ENCODE peak calls at places on chromosomes 5 and 9, in six cellular contexts. D is PC-9, Y is cardiac muscle cell, O is lung, R is psoas muscle, L is Panc1. V is an unnamed sample.
A peak's percentile ranks its signal among the peaks of the same experiment; 100 is the strongest.

GRCh38 chr5:173941758-173942401 is 47.1 kb upstream of the C5orf47 start:
- DNase-seq in D (no peak), L (no peak), O (no peak), Y (no peak), R (no peak), V (no peak)

GRCh38 chr9:100474082-100474949 is 1.4 kb downstream of the TMEFF1 start:
- DNase-seq in L (no peak), Y (peak; percentile 7), R (no peak), O (no peak), D (no peak), V (peak; percentile 36)

GRCh38 chr5:72117281-72117680 is 10.0 kb downstream of the MAP1B start:
- DNase-seq in L (no peak), Y (no peak), O (no peak), R (no peak), D (no peak), V (no peak)

GRCh38 chr5:1799110-1799601 is 481 bp downstream of the MRPL36 start:
- DNase-seq in O (no peak), L (no peak), Y (peak; percentile 42), D (no peak), R (peak; percentile 30), V (no peak)

GRCh38 chr5:124460666-124461065 is 285.8 kb downstream of the ZNF608 start:
- DNase-seq in D (no peak), R (no peak), L (no peak), O (no peak), Y (no peak), V (no peak)

GRCh38 chr9:112547712-112548440 is 61.2 kb downstream of the KIAA1958 start:
- DNase-seq in O (no peak), R (no peak), Y (no peak), L (no peak), D (no peak), V (no peak)

GRCh38 chr5:1176473-1177391 is 24.7 kb upstream of the SLC6A19 start:
- DNase-seq in Y (no peak), O (no peak), R (peak; percentile 7), D (no peak), L (no peak), V (no peak)

GRCh38 chr9:26656003-26656940 is 236.3 kb downstream of the CAAP1 start:
- DNase-seq in L (no peak), D (no peak), O (no peak), Y (peak; percentile 22), R (no peak), V (no peak)

GRCh38 chr9:93244101-93244500 is 60.2 kb downstream of the WNK2 start:
- DNase-seq in Y (no peak), R (no peak), L (no peak), D (peak; percentile 32), O (no peak), V (no peak)

DNA sequence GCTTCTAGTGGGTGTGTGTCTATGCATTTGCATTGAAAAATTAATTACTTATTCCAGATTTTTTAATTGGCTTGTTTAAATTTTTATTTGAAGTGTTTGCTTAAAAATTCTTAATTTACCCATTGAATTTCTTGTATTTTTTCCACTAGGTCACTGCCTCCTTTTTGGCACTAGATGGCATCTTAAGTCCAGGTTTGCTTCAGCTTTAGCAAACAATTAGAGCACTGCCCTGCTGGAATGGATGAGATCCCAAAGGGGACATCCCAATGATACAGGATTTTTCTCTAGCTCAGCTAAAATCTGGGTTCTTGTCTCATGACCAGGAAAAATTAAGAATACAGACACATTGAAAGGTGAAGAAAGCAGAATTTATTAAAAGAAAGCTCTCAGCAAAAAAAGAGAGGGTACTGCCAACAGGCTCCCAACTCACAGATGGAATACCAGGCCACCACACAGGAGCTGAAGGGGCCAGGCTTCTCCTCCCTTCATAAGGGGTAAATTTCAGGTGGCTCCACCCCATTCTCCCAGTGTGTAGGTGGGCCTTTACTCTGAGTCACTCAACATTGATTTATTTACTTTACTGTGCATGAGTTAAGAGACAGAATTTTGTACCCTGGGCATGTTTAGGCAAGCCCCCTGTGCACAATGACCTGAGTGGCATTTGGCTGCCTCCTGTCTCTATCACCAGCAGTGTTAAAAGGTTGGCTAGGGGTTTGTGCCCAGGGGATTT is 532.4 kb downstream of the ANXA1 start:
- DNase-seq in D (peak; percentile 41), R (no peak), O (no peak), Y (peak; percentile 40), L (peak; percentile 15), V (no peak)
- TF ChIP-seq CTCF in D (peak; percentile 87), R (peak; percentile 7), O (no peak), Y (peak; percentile 53), L (peak; percentile 55), V (peak; percentile 17)

GRCh38 chr5:14400085-14400484 is 181.5 kb upstream of the OTULINL start:
- DNase-seq in R (no peak), L (no peak), Y (no peak), D (no peak), O (no peak), V (no peak)

GRCh38 chr5:14399054-14399657 is 182.4 kb upstream of the OTULINL start:
- DNase-seq in L (peak; percentile 30), Y (peak; percentile 57), R (no peak), D (peak; percentile 46), O (no peak), V (no peak)

GRCh38 chr5:14402424-14402823 is 179.2 kb upstream of the OTULINL start:
- DNase-seq in Y (no peak), D (no peak), R (no peak), O (no peak), L (no peak), V (no peak)

GRCh38 chr5:14401639-14402038 is 180.0 kb upstream of the OTULINL start:
- DNase-seq in O (no peak), D (no peak), L (no peak), R (no peak), Y (no peak), V (no peak)

GRCh38 chr5:14400611-14401010 is 181.0 kb upstream of the OTULINL start:
- DNase-seq in R (no peak), D (no peak), O (no peak), Y (no peak), L (no peak), V (no peak)
- H3K27me3 ChIP-seq in R (no peaks in the 10 kb centered on the region), D (no peaks in the 10 kb centered on the region), O (no peaks in the 10 kb centered on the region), Y (no peaks in the 10 kb centered on the region), L (no peaks in the 10 kb centered on the region), V (no peaks in the 10 kb centered on the region)

DNA sequence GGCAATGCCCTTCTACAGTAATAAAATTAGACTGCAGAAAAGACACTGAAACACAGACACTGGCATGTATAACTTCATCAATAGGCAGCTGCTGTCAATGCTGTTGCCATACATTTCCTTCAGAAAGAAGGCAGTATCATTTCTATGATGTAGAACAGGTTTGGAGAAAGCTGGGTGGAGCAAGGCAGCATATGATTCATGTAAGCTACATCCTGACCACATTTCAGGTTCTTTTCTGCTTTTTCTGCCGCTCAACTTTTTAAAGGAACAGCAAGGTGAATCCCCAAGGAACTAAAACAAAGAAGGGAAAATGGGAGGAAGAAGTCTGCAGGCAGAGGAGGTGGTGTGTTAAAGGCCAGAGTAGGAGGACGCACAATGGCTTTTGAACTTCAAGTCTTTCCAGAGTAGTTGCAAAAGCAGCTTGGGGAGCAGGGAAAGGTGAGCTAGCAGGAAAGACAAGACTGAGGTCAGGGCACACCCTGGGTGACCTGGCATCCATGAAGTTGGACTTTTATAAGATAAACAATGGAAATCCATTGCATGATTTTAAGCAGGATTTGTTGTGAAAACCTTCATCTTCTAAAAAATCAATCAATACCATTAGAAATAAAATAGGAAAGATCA is 142.1 kb downstream of the MED10 start:
- DNase-seq in O (no peak), D (peak; percentile 75), Y (no peak), L (no peak), R (no peak), V (no peak)
- H3K4me1 ChIP-seq in O (no peaks in the 10 kb centered on the region), D (peaks cover 24% of the 10 kb centered on the region), Y (no peaks in the 10 kb centered on the region), L (no peaks in the 10 kb centered on the region), R (no peaks in the 10 kb centered on the region), V (no peaks in the 10 kb centered on the region)

GRCh38 chr5:2802693-2803365 is 51.4 kb upstream of the IRX2 start:
- DNase-seq in L (no peak), O (peak; percentile 38), Y (no peak), D (no peak), R (no peak), V (peak; percentile 51)

GRCh38 chr5:2801602-2802525 is 50.4 kb upstream of the IRX2 start:
- DNase-seq in Y (no peak), R (no peak), L (no peak), D (no peak), O (no peak), V (no peak)

GRCh38 chr5:2806176-2806575 is 54.7 kb upstream of the IRX2 start:
- DNase-seq in O (no peak), D (peak; percentile 55), Y (no peak), R (no peak), L (no peak), V (peak; percentile 45)

GRCh38 chr5:2803751-2804150 is 52.3 kb upstream of the IRX2 start:
- DNase-seq in Y (no peak), O (no peak), R (no peak), L (no peak), D (no peak), V (no peak)

DNA sequence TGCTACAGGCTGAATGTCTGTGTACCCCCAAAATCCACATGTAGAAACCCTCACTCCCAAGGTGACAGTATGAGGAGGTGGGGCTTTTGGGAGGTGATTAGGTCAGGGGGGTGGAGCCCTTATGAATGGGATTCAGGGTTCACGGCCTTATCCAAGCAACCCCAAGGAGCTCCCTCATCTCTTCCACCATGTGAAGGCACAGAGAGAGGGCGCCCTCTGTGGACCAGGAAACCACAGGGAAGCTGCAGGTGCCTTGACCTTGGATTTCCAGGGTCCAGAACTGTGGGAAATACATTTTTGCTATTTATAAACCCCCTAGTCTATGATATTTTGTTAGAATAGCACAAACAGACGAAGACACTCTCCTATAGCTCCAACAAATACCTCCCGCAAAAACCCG is 53.6 kb upstream of the IRX2 start:
- DNase-seq in O (peak; percentile 69), R (no peak), D (no peak), L (no peak), Y (no peak), V (no peak)
- TF ChIP-seq CTCF in O (peak; percentile 15), R (no peak), D (peak; percentile 49), L (no peak), Y (no peak), V (no peak)

DNA sequence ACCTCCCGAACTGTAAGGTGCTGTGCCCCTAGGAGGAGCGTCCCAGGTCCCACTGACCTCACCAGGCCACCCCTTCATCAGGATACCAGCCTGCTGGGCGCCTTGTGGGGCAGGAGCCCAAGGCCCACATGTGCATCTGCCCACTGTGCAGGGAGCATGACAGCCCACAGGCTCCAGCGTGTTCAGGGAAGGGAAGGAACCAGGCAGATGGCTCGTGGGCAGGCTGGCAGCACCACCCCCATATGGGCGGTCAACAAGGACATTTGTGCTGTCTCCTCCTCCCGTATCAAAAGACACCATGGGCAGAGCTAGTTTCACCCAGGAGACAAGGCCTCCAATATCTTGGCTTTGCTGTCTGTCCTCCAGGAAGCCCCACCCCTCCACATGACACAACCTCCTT is 85.5 kb upstream of the PPP1R26 start:
- DNase-seq in O (no peak), R (no peak), D (no peak), Y (no peak), L (no peak), V (no peak)
- H3K27me3 ChIP-seq in O (no peaks in the 10 kb centered on the region), R (peaks cover 17% of the 10 kb centered on the region), D (peaks cover 89% of the 10 kb centered on the region), Y (no peaks in the 10 kb centered on the region), L (no peaks in the 10 kb centered on the region), V (no peaks in the 10 kb centered on the region)

V was measured in Caco-2.